ENCODE peak calls at places on chromosomes 1 and 21, in six cellular contexts. Q, A, X, U, D and T are unnamed samples. For H3K9me3, the result is how much of the 10 kb centered on the place peaks cover.

GRCh38 chr1:173573596-173573995 is 29.3 kb downstream of the SLC9C2 start:
- DNase-seq in Q (no peak), A (no peak), X (no peak), U (no peak), D (no peak), T (no peak)

GRCh38 chr1:192809286-192810252 is 730 bp downstream of the RGS2 start:
- DNase-seq in Q (no peak), A (no peak), X (peak), U (no peak), D (no peak), T (no peak)

GRCh38 chr21:34839070-34839820 is 170.5 kb downstream of the CLIC6 start:
- DNase-seq in Q (no peak), A (no peak), X (no peak), U (no peak), D (no peak), T (no peak)

GRCh38 chr1:207396360-207396759 is 57.8 kb upstream of the CR2 start:
- DNase-seq in Q (no peak), A (no peak), X (no peak), U (no peak), D (no peak), T (no peak)

GRCh38 chr1:160375788-160376524 is 9.1 kb downstream of the NHLH1 start:
- DNase-seq in Q (peak), A (no peak), X (peak), U (no peak), D (no peak), T (peak)

GRCh38 chr21:45335761-45336534 is 48.3 kb upstream of the POFUT2 start:
- DNase-seq in Q (no peak), A (no peak), X (no peak), U (no peak), D (no peak), T (no peak)

GRCh38 chr1:181714428-181714827 is 231.1 kb downstream of the CACNA1E start:
- DNase-seq in Q (no peak), A (no peak), X (no peak), U (no peak), D (no peak), T (peak)

GRCh38 chr1:70034403-70034802 is 171.0 kb downstream of the LRRC40 start:
- DNase-seq in Q (peak), A (peak), X (peak), U (no peak), D (no peak), T (peak)

GRCh38 chr1:75529488-75529887 is 81.4 kb downstream of the SLC44A5 start:
- DNase-seq in Q (no peak), A (no peak), X (no peak), U (no peak), D (no peak), T (no peak)

DNA sequence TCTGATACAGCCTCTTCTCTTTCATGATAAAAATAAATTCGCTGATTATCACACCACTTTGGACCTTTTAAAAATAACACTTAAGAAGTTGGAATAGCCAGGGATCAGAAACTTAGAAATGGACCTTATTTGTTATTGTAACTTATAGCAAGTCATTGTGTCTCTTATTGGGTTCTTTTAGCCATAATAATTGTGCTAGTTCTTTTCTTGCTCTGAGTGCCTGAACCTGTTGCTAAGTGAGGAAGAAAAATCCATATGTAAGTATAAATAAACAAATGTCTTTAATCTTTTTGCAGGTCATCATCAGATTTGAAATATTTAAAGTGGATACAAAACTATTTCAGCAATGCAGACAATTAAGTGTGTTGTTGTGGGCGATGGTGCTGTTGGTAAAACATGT is 25.6 kb downstream of the CDC42 start:
- DNase-seq in Q (no peak), A (no peak), X (no peak), U (no peak), D (no peak), T (no peak)
- TF ChIP-seq ZNF274 in Q (no peak), A (no peak), X (no peak), U (no peak), D (no peak), T (no peak)

GRCh38 chr1:20093303-20093702 is 23.3 kb downstream of the PLA2G5 start:
- DNase-seq in Q (no peak), A (no peak), X (no peak), U (no peak), D (no peak), T (no peak)

GRCh38 chr1:20095564-20096434 is 23.5 kb downstream of the PLA2G2D start:
- DNase-seq in Q (no peak), A (no peak), X (no peak), U (no peak), D (no peak), T (no peak)

GRCh38 chr1:20090641-20091040 is 20.6 kb downstream of the PLA2G5 start:
- DNase-seq in Q (no peak), A (no peak), X (no peak), U (no peak), D (no peak), T (no peak)

GRCh38 chr1:20096840-20097447 is 22.4 kb downstream of the PLA2G2D start:
- DNase-seq in Q (no peak), A (no peak), X (no peak), U (no peak), D (no peak), T (no peak)

DNA sequence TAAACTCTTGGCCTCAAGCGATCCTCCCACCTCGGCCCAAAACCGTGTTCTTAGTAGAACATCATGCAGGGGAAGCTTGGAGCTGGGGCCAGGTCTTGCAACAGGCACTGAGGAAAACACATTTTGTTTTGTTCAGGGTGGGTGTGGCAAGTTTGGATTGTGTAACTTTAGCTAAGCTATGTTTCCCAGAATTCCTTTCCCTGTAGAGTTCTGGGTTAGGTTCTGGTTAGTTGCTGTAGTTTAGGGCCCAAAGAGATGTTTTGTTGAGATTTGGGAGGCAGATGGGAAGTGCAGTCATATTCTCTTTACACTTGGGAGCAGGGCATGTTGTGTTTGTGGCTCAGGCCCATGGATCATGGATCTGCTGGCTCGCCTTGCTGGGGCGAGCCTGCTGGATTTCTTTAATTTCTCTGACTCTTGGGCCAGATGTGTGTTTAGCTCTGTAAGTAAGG is 24.0 kb downstream of the PLA2G5 start:
- DNase-seq in Q (no peak), A (no peak), X (no peak), U (no peak), D (no peak), T (no peak)
- TF ChIP-seq YY1 in Q (no peak), A (no peak), X (no peak), U (no peak), D (no peak), T (no peak)

DNA sequence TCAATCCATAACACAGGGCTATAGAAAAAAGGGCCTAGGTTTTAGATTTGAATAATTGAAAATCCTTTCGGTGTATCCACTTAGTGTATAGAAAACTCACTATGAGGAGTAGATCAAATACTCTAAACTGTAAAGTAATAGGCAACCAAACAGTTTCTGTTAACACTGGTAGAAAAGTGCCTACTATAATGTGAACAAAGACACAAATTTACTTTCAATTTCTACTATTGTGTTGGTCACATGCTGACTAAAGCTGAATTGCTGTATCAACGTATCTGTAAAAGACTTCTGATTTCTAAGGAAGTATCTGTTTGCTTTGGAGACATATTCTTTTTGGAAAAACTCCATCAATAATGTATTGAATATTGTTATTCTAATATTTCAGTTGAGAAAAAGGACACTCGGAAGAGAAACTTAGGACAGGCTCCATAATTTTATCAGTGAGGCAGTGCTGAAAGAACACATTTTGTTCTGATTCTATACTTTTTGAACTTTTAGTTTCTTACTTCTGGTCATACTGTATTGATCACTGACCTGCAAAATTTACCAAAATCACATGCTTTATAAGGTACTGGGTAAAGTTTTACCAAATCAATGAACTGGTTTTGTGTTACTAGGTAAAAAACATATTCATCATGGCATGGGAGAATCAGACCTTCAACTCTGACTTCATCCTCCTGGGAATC is at the start of gene OR2M5:
- DNase-seq in Q (no peak), A (no peak), X (no peak), U (no peak), D (no peak), T (no peak)
- H3K9me3 ChIP-seq in Q (half or more), A (under half), X (under half), U (under half), D (half or more), T (under half)

DNA sequence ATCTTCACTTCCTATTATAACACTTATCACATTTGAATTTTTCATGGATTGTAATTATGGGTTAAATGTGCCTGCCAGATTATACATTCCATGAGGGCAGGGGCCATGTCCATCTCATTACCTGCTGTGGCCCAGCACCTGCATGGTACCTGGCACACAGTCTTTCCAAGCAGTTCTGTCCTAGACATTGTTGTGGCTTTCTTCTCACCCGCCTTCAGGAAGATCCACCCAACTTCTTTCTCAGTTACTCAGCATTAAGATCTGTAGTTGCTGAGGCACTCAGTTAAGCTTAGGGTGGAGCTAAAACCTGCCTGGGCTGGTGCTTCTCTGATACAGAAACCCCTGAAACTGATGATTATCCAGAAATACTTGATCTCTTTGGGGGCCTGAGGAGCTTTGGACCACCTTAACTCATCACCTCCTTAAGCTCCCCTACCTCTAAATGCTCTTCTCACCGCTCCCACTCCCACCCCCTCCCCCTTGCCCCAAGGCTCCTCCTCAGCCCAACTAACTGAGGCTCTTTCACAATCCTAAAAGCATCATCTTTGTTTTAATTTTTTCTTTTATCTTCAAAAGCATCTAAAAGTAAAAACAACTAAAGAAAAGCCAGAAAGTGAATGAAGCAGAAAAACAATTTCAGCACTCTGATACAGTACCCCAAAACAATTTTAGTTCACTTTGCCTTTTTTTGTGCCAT is 190.6 kb downstream of the FGGY start:
- DNase-seq in Q (no peak), A (no peak), X (peak), U (no peak), D (no peak), T (no peak)
- TF ChIP-seq ZNF274 in Q (no peak), A (no peak), X (no peak), U (no peak), D (no peak), T (no peak)

DNA sequence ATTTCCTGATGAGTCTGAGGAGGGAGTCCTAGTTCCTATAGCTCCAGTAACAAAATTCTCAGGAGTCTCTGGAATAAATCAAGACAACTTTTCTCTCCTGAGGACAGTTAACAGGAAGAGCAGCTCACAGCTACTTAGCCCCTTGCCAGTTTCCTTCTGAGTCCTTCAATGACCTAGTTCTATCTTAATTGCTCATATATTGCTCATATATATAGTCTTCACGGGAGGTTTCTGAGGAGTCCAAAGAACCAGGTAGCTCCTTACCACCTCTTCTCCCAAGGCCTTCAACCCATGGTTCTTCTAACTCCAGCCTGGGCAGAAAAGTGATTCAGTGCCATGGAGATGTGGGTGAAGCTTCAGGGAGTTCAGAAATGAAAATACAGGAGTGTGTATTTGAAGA is 4.6 kb downstream of the AMIGO1 start:
- DNase-seq in Q (no peak), A (no peak), X (no peak), U (no peak), D (no peak), T (no peak)
- TF ChIP-seq YY1 in Q (no peak), A (no peak), X (no peak), U (no peak), D (no peak), T (no peak)

GRCh38 chr1:244573768-244574167 is 79.2 kb upstream of the DESI2 start:
- DNase-seq in Q (no peak), A (no peak), X (no peak), U (no peak), D (no peak), T (no peak)
- H3K9me3 ChIP-seq in Q (under half), A (under half), X (under half), U (under half), D (under half), T (half or more)

GRCh38 chr1:110951161-110951560 is 12.6 kb downstream of the LRIF1 start:
- DNase-seq in Q (no peak), A (no peak), X (no peak), U (no peak), D (no peak), T (no peak)

GRCh38 chr1:110948038-110948810 is 15.5 kb downstream of the LRIF1 start:
- DNase-seq in Q (no peak), A (no peak), X (no peak), U (no peak), D (no peak), T (no peak)

GRCh38 chr1:110944806-110945205 is 18.9 kb downstream of the LRIF1 start:
- DNase-seq in Q (peak), A (no peak), X (no peak), U (no peak), D (no peak), T (no peak)

DNA sequence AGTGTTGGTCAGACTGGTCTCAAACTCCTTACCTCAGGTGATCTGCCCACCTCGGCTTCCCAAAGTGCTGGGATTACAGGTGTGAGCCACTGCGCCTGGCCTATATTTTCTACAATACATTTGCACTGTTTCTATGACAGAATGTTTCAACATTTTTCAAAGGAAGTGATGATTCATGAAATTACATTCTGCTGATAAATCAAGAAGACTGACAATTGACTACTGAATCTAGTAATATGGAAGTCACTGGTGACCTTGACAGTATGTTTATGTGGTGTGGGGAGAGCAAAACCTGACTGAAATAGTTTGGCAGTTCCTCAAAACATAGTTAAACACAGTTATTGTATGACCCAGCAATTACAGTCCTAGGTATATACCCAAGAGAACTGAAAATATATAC is 18.1 kb downstream of the LRIF1 start:
- DNase-seq in Q (no peak), A (no peak), X (no peak), U (no peak), D (no peak), T (no peak)
- TF ChIP-seq ZNF274 in Q (no peak), A (no peak), X (no peak), U (no peak), D (no peak), T (no peak)

DNA sequence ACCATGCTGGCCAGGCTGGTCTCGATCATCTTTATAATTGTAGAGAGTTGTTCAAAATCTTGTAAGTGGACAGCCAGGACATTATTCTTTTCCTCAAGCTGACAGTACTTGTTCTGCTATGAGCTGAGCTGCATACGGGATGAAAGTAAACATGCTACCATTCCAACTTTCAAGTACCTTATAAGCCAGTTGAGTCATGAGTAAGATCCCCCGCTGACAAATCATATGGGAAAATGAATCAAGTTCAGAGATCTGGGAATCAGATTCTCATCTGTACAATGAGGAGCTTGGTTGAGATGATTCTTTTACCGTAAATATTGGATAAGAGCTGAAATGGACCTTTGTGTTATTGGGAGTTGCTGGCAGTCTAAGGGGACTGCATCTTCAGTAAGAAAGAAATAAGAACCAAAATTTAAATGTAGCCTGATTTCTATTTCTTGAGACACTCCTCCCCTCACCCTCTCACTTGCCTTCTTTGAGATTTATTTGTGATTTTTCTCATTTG is 62.7 kb downstream of the CENPF start:
- DNase-seq in Q (no peak), A (no peak), X (no peak), U (no peak), D (no peak), T (no peak)
- TF ChIP-seq YY1 in Q (no peak), A (no peak), X (no peak), U (no peak), D (no peak), T (no peak)

DNA sequence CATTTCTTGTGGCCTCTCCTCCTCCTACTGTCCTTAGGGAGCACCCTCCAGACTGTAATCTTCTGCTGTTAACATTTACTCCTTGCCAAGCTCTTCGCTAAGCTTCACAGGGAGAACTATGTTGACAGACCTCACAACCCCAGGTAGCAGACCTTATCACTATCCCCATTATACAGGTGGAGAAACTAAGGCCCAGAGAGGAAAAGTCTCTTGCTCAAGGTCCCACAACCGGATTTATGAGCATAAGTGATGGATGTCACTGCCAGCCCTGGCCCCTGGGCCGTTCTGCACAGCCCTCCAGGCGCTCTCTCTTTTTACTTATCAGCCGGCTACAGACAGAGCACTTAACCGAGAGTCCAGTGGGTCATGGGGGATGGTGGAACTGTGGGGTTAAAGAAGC is 18.1 kb downstream of the LYPD8 start:
- DNase-seq in Q (no peak), A (no peak), X (no peak), U (no peak), D (no peak), T (no peak)
- H3K9me3 ChIP-seq in Q (under half), A (under half), X (under half), U (under half), D (half or more), T (under half)